ENCODE peak calls at places on chromosomes 5 and 9, in five cellular contexts. One of them, this sample, is unnamed.
A peak's percentile ranks its signal among the peaks of the same experiment; 100 is the strongest.

GRCh38 chr5:73440262-73440661 is 8.3 kb downstream of the FOXD1 start:
- DNase-seq in lower lobe of right lung: no peak
- DNase-seq in sigmoid colon: no peak
- DNase-seq in CD8-positive, alpha-beta memory T cell: no peak
- DNase-seq in left ventricle myocardium inferior: no peak
- DNase-seq in this sample: no peak

GRCh38 chr5:33049845-33050244 is 338.7 kb downstream of the NPR3 start:
- DNase-seq in lower lobe of right lung: no peak
- DNase-seq in sigmoid colon: no peak
- DNase-seq in CD8-positive, alpha-beta memory T cell: no peak
- DNase-seq in left ventricle myocardium inferior: no peak
- DNase-seq in this sample: no peak

GRCh38 chr5:930853-931252 is 38.2 kb downstream of the TRIP13 start:
- DNase-seq in lower lobe of right lung: no peak
- DNase-seq in sigmoid colon: no peak
- DNase-seq in CD8-positive, alpha-beta memory T cell: no peak
- DNase-seq in left ventricle myocardium inferior: no peak
- DNase-seq in this sample: no peak

GRCh38 chr9:87337335-87338074 is 160.2 kb upstream of the DAPK1 start:
- DNase-seq in lower lobe of right lung: no peak
- DNase-seq in sigmoid colon: no peak
- DNase-seq in CD8-positive, alpha-beta memory T cell: no peak
- DNase-seq in left ventricle myocardium inferior: no peak
- DNase-seq in this sample: no peak

GRCh38 chr5:178330791-178331404 is 98.3 kb upstream of the PHYKPL start:
- DNase-seq in lower lobe of right lung: no peak
- DNase-seq in sigmoid colon: no peak
- DNase-seq in CD8-positive, alpha-beta memory T cell: no peak
- DNase-seq in left ventricle myocardium inferior: no peak
- DNase-seq in this sample: no peak

GRCh38 chr9:86891886-86892437 is 55.3 kb downstream of the GAS1 start:
- DNase-seq in lower lobe of right lung: no peak
- DNase-seq in sigmoid colon: no peak
- DNase-seq in CD8-positive, alpha-beta memory T cell: no peak
- DNase-seq in left ventricle myocardium inferior: no peak
- DNase-seq in this sample: no peak

GRCh38 chr9:133106511-133107244 is 14.4 kb downstream of the RALGDS start:
- DNase-seq in lower lobe of right lung: peak; percentile 24
- DNase-seq in sigmoid colon: peak; percentile 58
- DNase-seq in CD8-positive, alpha-beta memory T cell: no peak
- DNase-seq in left ventricle myocardium inferior: peak; percentile 12
- DNase-seq in this sample: no peak

GRCh38 chr9:5479994-5480694 is 29.8 kb downstream of the CD274 start:
- DNase-seq in lower lobe of right lung: no peak
- DNase-seq in sigmoid colon: no peak
- DNase-seq in CD8-positive, alpha-beta memory T cell: no peak
- DNase-seq in left ventricle myocardium inferior: no peak
- DNase-seq in this sample: no peak

GRCh38 chr9:107557236-107557990 is 67.8 kb upstream of the KLF4 start:
- DNase-seq in lower lobe of right lung: no peak
- DNase-seq in sigmoid colon: no peak
- DNase-seq in CD8-positive, alpha-beta memory T cell: no peak
- DNase-seq in left ventricle myocardium inferior: no peak
- DNase-seq in this sample: no peak

GRCh38 chr5:116280149-116280803 is 195.5 kb downstream of the COMMD10 start:
- DNase-seq in lower lobe of right lung: no peak
- DNase-seq in sigmoid colon: no peak
- DNase-seq in CD8-positive, alpha-beta memory T cell: no peak
- DNase-seq in left ventricle myocardium inferior: no peak
- DNase-seq in this sample: no peak

GRCh38 chr5:125835293-125836172 is 587.7 kb upstream of the GRAMD2B start:
- DNase-seq in lower lobe of right lung: no peak
- DNase-seq in sigmoid colon: peak; percentile 64
- DNase-seq in CD8-positive, alpha-beta memory T cell: no peak
- DNase-seq in left ventricle myocardium inferior: peak; percentile 20
- DNase-seq in this sample: peak; percentile 58

GRCh38 chr9:116959775-116960174 is 272.7 kb downstream of the TRIM32 start:
- DNase-seq in lower lobe of right lung: no peak
- DNase-seq in sigmoid colon: no peak
- DNase-seq in CD8-positive, alpha-beta memory T cell: no peak
- DNase-seq in left ventricle myocardium inferior: no peak
- DNase-seq in this sample: no peak

GRCh38 chr9:34576593-34576935 is 13.0 kb downstream of the CNTFR start:
- DNase-seq in lower lobe of right lung: no peak
- DNase-seq in sigmoid colon: no peak
- DNase-seq in CD8-positive, alpha-beta memory T cell: no peak
- DNase-seq in left ventricle myocardium inferior: no peak
- DNase-seq in this sample: no peak

GRCh38 chr5:160353379-160353778 is 17.0 kb downstream of the C1QTNF2 start:
- DNase-seq in lower lobe of right lung: no peak
- DNase-seq in sigmoid colon: peak; percentile 63
- DNase-seq in CD8-positive, alpha-beta memory T cell: no peak
- DNase-seq in left ventricle myocardium inferior: peak; percentile 46
- DNase-seq in this sample: no peak

GRCh38 chr9:76932778-76933177 is 26.9 kb upstream of the PRUNE2 start:
- DNase-seq in lower lobe of right lung: no peak
- DNase-seq in sigmoid colon: no peak
- DNase-seq in CD8-positive, alpha-beta memory T cell: no peak
- DNase-seq in left ventricle myocardium inferior: no peak
- DNase-seq in this sample: no peak

GRCh38 chr5:83844320-83845068 is 123.8 kb upstream of the HAPLN1 start:
- DNase-seq in lower lobe of right lung: no peak
- DNase-seq in sigmoid colon: no peak
- DNase-seq in CD8-positive, alpha-beta memory T cell: no peak
- DNase-seq in left ventricle myocardium inferior: no peak
- DNase-seq in this sample: no peak

GRCh38 chr5:5494489-5495402 is 72.3 kb downstream of the ICE1 start:
- DNase-seq in lower lobe of right lung: peak; percentile 88
- DNase-seq in sigmoid colon: peak; percentile 81
- DNase-seq in CD8-positive, alpha-beta memory T cell: peak; percentile 80
- DNase-seq in left ventricle myocardium inferior: peak; percentile 72
- DNase-seq in this sample: peak; percentile 91

GRCh38 chr9:118583414-118583813 is 785.8 kb downstream of the BRINP1 start:
- DNase-seq in lower lobe of right lung: no peak
- DNase-seq in sigmoid colon: no peak
- DNase-seq in CD8-positive, alpha-beta memory T cell: no peak
- DNase-seq in left ventricle myocardium inferior: no peak
- DNase-seq in this sample: no peak

GRCh38 chr5:108763222-108763864 is 15.6 kb downstream of the FER start:
- DNase-seq in lower lobe of right lung: no peak
- DNase-seq in sigmoid colon: no peak
- DNase-seq in CD8-positive, alpha-beta memory T cell: no peak
- DNase-seq in left ventricle myocardium inferior: no peak
- DNase-seq in this sample: no peak

GRCh38 chr5:55096860-55097259 is 5.6 kb upstream of the GZMA start:
- DNase-seq in lower lobe of right lung: no peak
- DNase-seq in sigmoid colon: no peak
- DNase-seq in CD8-positive, alpha-beta memory T cell: peak; percentile 56
- DNase-seq in left ventricle myocardium inferior: no peak
- DNase-seq in this sample: no peak

GRCh38 chr5:2946315-2946714 is 194.8 kb upstream of the IRX2 start:
- DNase-seq in lower lobe of right lung: no peak
- DNase-seq in sigmoid colon: no peak
- DNase-seq in CD8-positive, alpha-beta memory T cell: no peak
- DNase-seq in left ventricle myocardium inferior: no peak
- DNase-seq in this sample: no peak

GRCh38 chr5:163350083-163350482 is 87.3 kb upstream of the CCNG1 start:
- DNase-seq in lower lobe of right lung: no peak
- DNase-seq in sigmoid colon: no peak
- DNase-seq in CD8-positive, alpha-beta memory T cell: no peak
- DNase-seq in left ventricle myocardium inferior: no peak
- DNase-seq in this sample: peak; percentile 20

DNA sequence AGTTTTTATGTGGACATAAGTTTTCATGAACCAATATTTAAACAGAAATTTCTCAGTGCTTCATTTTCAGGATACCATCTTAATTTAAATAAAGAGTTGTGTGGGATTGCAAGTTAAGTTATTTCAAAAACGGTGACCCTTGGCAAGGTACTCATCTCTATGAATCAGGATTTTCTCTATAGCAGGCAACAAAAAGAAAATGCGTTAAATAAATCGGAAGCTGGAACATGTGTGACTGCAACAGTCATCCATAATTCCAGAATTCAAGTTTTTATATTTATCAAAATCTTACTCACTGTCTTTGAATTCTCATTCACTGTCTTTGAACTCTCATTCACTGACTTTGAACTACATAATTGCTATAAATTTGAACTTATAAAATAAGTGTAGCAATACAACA is 5.8 kb upstream of the RECK start:
- DNase-seq in lower lobe of right lung: no peak
- DNase-seq in sigmoid colon: no peak
- DNase-seq in CD8-positive, alpha-beta memory T cell: no peak
- DNase-seq in left ventricle myocardium inferior: no peak
- DNase-seq in this sample: no peak
- H3K4me1 ChIP-seq in lower lobe of right lung: no peaks in the 10 kb centered on the region
- H3K4me1 ChIP-seq in sigmoid colon: no peaks in the 10 kb centered on the region
- H3K4me1 ChIP-seq in CD8-positive, alpha-beta memory T cell: no peaks in the 10 kb centered on the region
- H3K4me1 ChIP-seq in left ventricle myocardium inferior: peaks cover 4% of the 10 kb centered on the region
- H3K4me1 ChIP-seq in this sample: peaks cover 5% of the 10 kb centered on the region

GRCh38 chr9:127778280-127779135 is at the start of gene SH2D3C:
- DNase-seq in lower lobe of right lung: peak; percentile 63
- DNase-seq in sigmoid colon: no peak
- DNase-seq in CD8-positive, alpha-beta memory T cell: no peak
- DNase-seq in left ventricle myocardium inferior: peak; percentile 67
- DNase-seq in this sample: no peak

GRCh38 chr9:127777368-127777960 is 1.0 kb downstream of the SH2D3C start:
- DNase-seq in lower lobe of right lung: no peak
- DNase-seq in sigmoid colon: no peak
- DNase-seq in CD8-positive, alpha-beta memory T cell: no peak
- DNase-seq in left ventricle myocardium inferior: no peak
- DNase-seq in this sample: no peak

GRCh38 chr9:127773981-127774380 is 4.5 kb downstream of the SH2D3C start:
- DNase-seq in lower lobe of right lung: no peak
- DNase-seq in sigmoid colon: no peak
- DNase-seq in CD8-positive, alpha-beta memory T cell: no peak
- DNase-seq in left ventricle myocardium inferior: no peak
- DNase-seq in this sample: no peak

GRCh38 chr9:127776919-127777280 is 1.6 kb downstream of the SH2D3C start:
- DNase-seq in lower lobe of right lung: no peak
- DNase-seq in sigmoid colon: no peak
- DNase-seq in CD8-positive, alpha-beta memory T cell: no peak
- DNase-seq in left ventricle myocardium inferior: no peak
- DNase-seq in this sample: no peak

GRCh38 chr9:127776195-127776918 is 2.1 kb downstream of the SH2D3C start:
- DNase-seq in lower lobe of right lung: peak; percentile 78
- DNase-seq in sigmoid colon: no peak
- DNase-seq in CD8-positive, alpha-beta memory T cell: peak; percentile 75
- DNase-seq in left ventricle myocardium inferior: no peak
- DNase-seq in this sample: peak; percentile 53
- H3K4me3 ChIP-seq in lower lobe of right lung: peak overlapping the region; percentile 53
- H3K4me3 ChIP-seq in sigmoid colon: peak overlapping the region; percentile 16
- H3K4me3 ChIP-seq in CD8-positive, alpha-beta memory T cell: peak overlapping the region; percentile 68
- H3K4me3 ChIP-seq in left ventricle myocardium inferior: peak overlapping the region; percentile 52
- H3K4me3 ChIP-seq in this sample: no peak overlapping the region

GRCh38 chr9:16625831-16626230 is 244.6 kb downstream of the BNC2 start:
- DNase-seq in lower lobe of right lung: no peak
- DNase-seq in sigmoid colon: no peak
- DNase-seq in CD8-positive, alpha-beta memory T cell: no peak
- DNase-seq in left ventricle myocardium inferior: no peak
- DNase-seq in this sample: no peak
- H3K4me1 ChIP-seq in lower lobe of right lung: peaks cover 21% of the 10 kb centered on the region
- H3K4me1 ChIP-seq in sigmoid colon: peaks cover 54% of the 10 kb centered on the region
- H3K4me1 ChIP-seq in CD8-positive, alpha-beta memory T cell: no peaks in the 10 kb centered on the region
- H3K4me1 ChIP-seq in left ventricle myocardium inferior: peaks cover 17% of the 10 kb centered on the region
- H3K4me1 ChIP-seq in this sample: peaks cover 21% of the 10 kb centered on the region

DNA sequence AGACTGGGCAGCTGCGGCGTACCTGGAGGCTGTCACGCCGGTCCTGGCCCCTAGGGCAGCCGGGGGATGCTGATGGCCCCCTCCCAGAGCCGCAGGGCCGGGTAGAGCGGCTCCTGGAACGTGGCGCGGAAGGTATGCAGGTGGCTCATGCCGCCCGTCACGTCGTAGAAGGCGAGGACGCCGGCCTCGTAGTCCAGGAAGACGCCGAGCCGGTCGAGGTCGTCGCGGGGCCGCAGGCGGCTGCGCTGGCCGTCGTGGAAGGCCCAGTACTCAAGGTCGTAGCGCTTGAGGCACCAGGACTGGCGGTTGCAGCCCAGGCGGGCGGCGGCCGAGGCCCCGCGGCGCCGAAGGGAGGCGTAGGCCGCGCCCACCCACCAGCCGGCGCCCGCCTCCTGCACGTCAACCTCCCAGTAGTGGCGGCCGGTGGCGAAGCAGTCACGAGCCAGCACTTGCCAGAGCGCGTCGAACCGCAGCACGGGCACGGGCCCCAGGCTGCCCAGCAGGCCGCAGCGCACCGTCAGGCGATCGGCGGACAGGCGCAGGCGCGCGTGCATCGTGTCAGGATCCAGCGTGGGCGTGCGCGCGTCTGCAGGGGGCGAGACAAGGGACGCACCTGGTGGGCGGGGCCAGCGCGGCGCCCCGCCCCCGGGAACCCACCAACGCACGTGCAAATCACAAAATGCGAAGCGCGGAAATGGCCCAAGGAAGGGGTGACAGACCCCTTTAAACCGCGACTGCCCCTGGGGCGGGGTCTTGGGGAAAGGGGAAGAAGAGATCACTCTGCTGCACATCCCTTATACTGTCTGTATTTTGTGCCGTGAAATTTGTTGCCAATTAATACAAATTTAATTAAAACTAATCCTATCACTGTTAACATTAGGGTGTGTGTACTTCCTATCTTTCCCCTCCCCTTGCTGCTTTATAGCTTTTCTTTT is 31.2 kb downstream of the NANS start:
- DNase-seq in lower lobe of right lung: peak; percentile 73
- DNase-seq in sigmoid colon: peak; percentile 69
- DNase-seq in CD8-positive, alpha-beta memory T cell: peak; percentile 45
- DNase-seq in left ventricle myocardium inferior: peak; percentile 22
- DNase-seq in this sample: no peak
- H3K4me3 ChIP-seq in lower lobe of right lung: peak overlapping the region; percentile 43
- H3K4me3 ChIP-seq in sigmoid colon: peak overlapping the region; percentile 43
- H3K4me3 ChIP-seq in CD8-positive, alpha-beta memory T cell: no peak overlapping the region
- H3K4me3 ChIP-seq in left ventricle myocardium inferior: peak overlapping the region; percentile 62
- H3K4me3 ChIP-seq in this sample: no peak overlapping the region

DNA sequence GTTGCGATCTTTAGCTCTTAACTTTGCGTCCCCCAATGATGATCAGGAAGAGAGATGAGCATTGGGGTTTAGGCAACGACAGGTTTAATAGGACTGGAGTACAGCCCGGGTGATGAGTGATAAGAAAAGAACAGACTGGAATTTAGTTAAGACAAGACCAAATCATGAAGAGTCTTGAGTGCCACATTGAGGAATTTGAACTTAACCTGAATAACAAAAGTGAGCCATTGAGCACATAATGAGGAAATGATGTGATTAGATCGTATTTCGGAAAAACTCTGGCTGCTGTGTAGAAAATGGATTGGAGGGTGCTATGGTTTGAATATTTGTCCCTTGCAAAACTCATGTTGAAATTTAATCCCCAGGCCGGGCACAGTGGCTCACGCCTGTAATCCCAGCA is 83.2 kb upstream of the MELK start:
- DNase-seq in lower lobe of right lung: no peak
- DNase-seq in sigmoid colon: no peak
- DNase-seq in CD8-positive, alpha-beta memory T cell: no peak
- DNase-seq in left ventricle myocardium inferior: no peak
- DNase-seq in this sample: no peak
- H3K4me1 ChIP-seq in lower lobe of right lung: peaks cover 34% of the 10 kb centered on the region
- H3K4me1 ChIP-seq in sigmoid colon: peaks cover 24% of the 10 kb centered on the region
- H3K4me1 ChIP-seq in CD8-positive, alpha-beta memory T cell: peaks cover 56% of the 10 kb centered on the region
- H3K4me1 ChIP-seq in left ventricle myocardium inferior: peaks cover 37% of the 10 kb centered on the region
- H3K4me1 ChIP-seq in this sample: peaks cover 34% of the 10 kb centered on the region

GRCh38 chr9:8783999-8784398 is 984.4 kb upstream of the DMAC1 start:
- DNase-seq in lower lobe of right lung: no peak
- DNase-seq in sigmoid colon: no peak
- DNase-seq in CD8-positive, alpha-beta memory T cell: no peak
- DNase-seq in left ventricle myocardium inferior: no peak
- DNase-seq in this sample: no peak
- H3K4me3 ChIP-seq in lower lobe of right lung: no peak overlapping the region
- H3K4me3 ChIP-seq in sigmoid colon: no peak overlapping the region
- H3K4me3 ChIP-seq in CD8-positive, alpha-beta memory T cell: no peak overlapping the region
- H3K4me3 ChIP-seq in left ventricle myocardium inferior: no peak overlapping the region
- H3K4me3 ChIP-seq in this sample: no peak overlapping the region

GRCh38 chr5:171340491-171340890 is 31.4 kb downstream of the TLX3 start:
- DNase-seq in lower lobe of right lung: no peak
- DNase-seq in sigmoid colon: no peak
- DNase-seq in CD8-positive, alpha-beta memory T cell: no peak
- DNase-seq in left ventricle myocardium inferior: no peak
- DNase-seq in this sample: no peak
- H3K4me1 ChIP-seq in lower lobe of right lung: peaks cover 12% of the 10 kb centered on the region
- H3K4me1 ChIP-seq in sigmoid colon: peaks cover 8% of the 10 kb centered on the region
- H3K4me1 ChIP-seq in CD8-positive, alpha-beta memory T cell: peaks cover 9% of the 10 kb centered on the region
- H3K4me1 ChIP-seq in left ventricle myocardium inferior: peaks cover 6% of the 10 kb centered on the region
- H3K4me1 ChIP-seq in this sample: peaks cover 4% of the 10 kb centered on the region